ENCODE peak calls at places on chromosome 19, in four cellular contexts. Q is hippocampal formation, G is T-cell, C is NCI-H2081. R is an unnamed sample.

GRCh38 chr19:41862445-41862986 is 2.5 kb downstream of the RPS19 start:
- DNase-seq in Q (no peak), G (no peak), C (no peak), R (no peak)

GRCh38 chr19:24159707-24160106 is 72.7 kb downstream of the ZNF254 start:
- DNase-seq in Q (no peak), G (no peak), C (no peak), R (no peak)

GRCh38 chr19:778910-779653 is 18.2 kb upstream of the PTBP1 start:
- DNase-seq in Q (no peak), G (no peak), C (no peak), R (no peak)

GRCh38 chr19:52662631-52663030 is 24.5 kb upstream of the ZNF83 start:
- DNase-seq in Q (no peak), G (no peak), C (no peak), R (no peak)

GRCh38 chr19:6088677-6089063 is 21.6 kb downstream of the RFX2 start:
- DNase-seq in Q (no peak), G (no peak), C (peak; percentile 12), R (no peak)

GRCh38 chr19:16234552-16235445 is 37.1 kb downstream of the AP1M1 start:
- DNase-seq in Q (no peak), G (no peak), C (no peak), R (no peak)

GRCh38 chr19:45645631-45646344 is 6.6 kb upstream of the EML2 start:
- DNase-seq in Q (peak; percentile 91), G (peak; percentile 72), C (peak; percentile 88), R (peak; percentile 89)

GRCh38 chr19:14413765-14414171 is 5.4 kb downstream of the DDX39A start:
- DNase-seq in Q (no peak), G (no peak), C (no peak), R (no peak)

GRCh38 chr19:33376423-33376822 is 2.9 kb downstream of the CEBPG start:
- DNase-seq in Q (no peak), G (no peak), C (no peak), R (no peak)

GRCh38 chr19:41934849-41935374 is 6.7 kb upstream of the ERFL start:
- DNase-seq in Q (peak; percentile 3), G (peak; percentile 62), C (peak; percentile 28), R (peak; percentile 52)

GRCh38 chr19:2720777-2721569 is at the start of gene DIRAS1:
- DNase-seq in Q (no peak), G (no peak), C (no peak), R (no peak)

R was measured in NCI-H1930.